ENCODE peak calls at places on chromosomes 4 and X, in ten cellular contexts. V is NCI-H1930; T is smooth muscle cell of the brain vasculature; O is GM04504; D is glutamatergic neuron; E is cardiac muscle cell; I is CD4-positive, alpha-beta memory T cell; W is MV-4-11; S is ureter; H is stimulated activated CD4-positive, alpha-beta T cell treated with anti-CD3 and anti-CD28 coated beads, TNF-alpha, amount 100 ng/mL, for 48 hours. P is an unnamed sample.

GRCh38 chr4:152243890-152244595 is 291.8 kb downstream of the FBXW7 start:
- DNase-seq in V (no peak), O (no peak), W (no peak), D (no peak), I (no peak), E (no peak), S (no peak), H (no peak), T (no peak), P (no peak)

GRCh38 chrX:134365923-134366322 is 94.0 kb upstream of the HPRT1 start:
- DNase-seq in W (peak), D (no peak), S (no peak), O (no peak), E (no peak), I (no peak), V (no peak), T (no peak), H (no peak), P (no peak)

GRCh38 chr4:77742054-77742453 is 77.1 kb downstream of the CNOT6L start:
- DNase-seq in S (no peak), T (no peak), D (no peak), E (no peak), O (no peak), I (no peak), V (no peak), H (no peak), W (no peak), P (no peak)

GRCh38 chr4:10666616-10667015 is 18.0 kb downstream of the CLNK start:
- DNase-seq in T (no peak), H (no peak), V (no peak), O (no peak), W (no peak), S (no peak), I (no peak), E (no peak), D (no peak), P (no peak)

GRCh38 chr4:103996637-103997036 is 276.9 kb upstream of the TACR3 start:
- DNase-seq in V (no peak), O (peak), I (no peak), E (peak), S (peak), T (peak), W (no peak), D (no peak), H (no peak), P (peak)

GRCh38 chr4:102404551-102404969 is 59.3 kb upstream of the SLC39A8 start:
- DNase-seq in E (no peak), S (no peak), W (no peak), V (no peak), D (no peak), I (no peak), T (no peak), O (peak), H (no peak), P (no peak)

GRCh38 chrX:18075603-18076002 is 145.1 kb downstream of the BEND2 start:
- DNase-seq in V (peak), S (no peak), O (no peak), I (no peak), W (no peak), T (no peak), E (no peak), D (peak), H (no peak), P (no peak)

GRCh38 chrX:14801136-14801535 is 71.7 kb downstream of the FANCB start:
- DNase-seq in T (no peak), D (no peak), H (no peak), E (no peak), W (no peak), V (no peak), I (no peak), S (no peak), O (no peak), P (no peak)

GRCh38 chr4:95084584-95084983 is 326.8 kb downstream of the BMPR1B start:
- DNase-seq in H (no peak), O (no peak), I (no peak), W (no peak), S (no peak), T (no peak), D (no peak), V (no peak), E (no peak), P (no peak)

GRCh38 chr4:17265139-17265538 is 246.8 kb downstream of the QDPR start:
- DNase-seq in H (no peak), D (no peak), V (no peak), E (no peak), O (no peak), T (no peak), W (no peak), S (no peak), I (no peak), P (no peak)

GRCh38 chr4:73701116-73701515 is 39.3 kb upstream of the CXCL8 start:
- DNase-seq in D (no peak), I (no peak), O (no peak), S (no peak), V (no peak), H (no peak), E (no peak), T (no peak), W (no peak), P (no peak)

GRCh38 chr4:80614319-80614718 is 278.8 kb downstream of the CFAP299 start:
- DNase-seq in W (no peak), T (no peak), H (no peak), D (peak), V (no peak), S (no peak), E (no peak), O (no peak), I (no peak), P (no peak)

GRCh38 chrX:111100191-111100590 is 4.2 kb downstream of the PAK3 start:
- DNase-seq in H (no peak), I (peak), V (peak), D (peak), W (peak), T (no peak), S (no peak), O (peak), E (peak), P (peak)

GRCh38 chr4:173088144-173088543 is 80.5 kb upstream of the GALNT7 start:
- DNase-seq in D (no peak), E (no peak), W (peak), S (no peak), O (no peak), H (no peak), V (no peak), T (no peak), I (no peak), P (no peak)

GRCh38 chr4:43842594-43842993 is 606.0 kb downstream of the KCTD8 start:
- DNase-seq in D (no peak), O (no peak), V (no peak), E (no peak), H (no peak), W (no peak), T (no peak), I (no peak), S (no peak), P (no peak)

GRCh38 chrX:27863813-27864212 is 56.0 kb downstream of the MAGEB10 start:
- DNase-seq in T (no peak), E (no peak), W (no peak), I (no peak), D (peak), O (no peak), S (no peak), H (no peak), V (no peak), P (no peak)

GRCh38 chrX:86171366-86171765 is 23.1 kb downstream of the DACH2 start:
- DNase-seq in H (no peak), I (no peak), V (no peak), E (peak), W (no peak), S (no peak), D (peak), T (no peak), O (peak), P (no peak)

GRCh38 chr4:8029689-8030088 is 90.0 kb upstream of the AFAP1 start:
- DNase-seq in V (no peak), W (no peak), S (no peak), D (peak), H (no peak), O (no peak), T (no peak), E (no peak), I (no peak), P (no peak)

GRCh38 chrX:135531813-135532212 is 11.4 kb downstream of the INTS6L start:
- DNase-seq in V (no peak), S (no peak), T (no peak), I (no peak), D (no peak), H (no peak), E (no peak), W (no peak), O (no peak), P (no peak)

GRCh38 chr4:83691998-83692397 is 156.1 kb downstream of the GPAT3 start:
- DNase-seq in E (no peak), O (no peak), V (no peak), I (no peak), D (no peak), H (no peak), W (no peak), T (no peak), S (no peak), P (no peak)

GRCh38 chr4:152149734-152150133 is 386.2 kb downstream of the FBXW7 start:
- DNase-seq in D (no peak), S (no peak), T (no peak), W (no peak), E (no peak), V (no peak), I (no peak), H (no peak), O (no peak), P (no peak)

GRCh38 chrX:46551494-46552128 is 6.4 kb upstream of the ZNF674 start:
- DNase-seq in V (no peak), T (no peak), S (no peak), O (no peak), H (no peak), I (no peak), W (no peak), E (no peak), D (no peak), P (peak)

GRCh38 chrX:43880439-43880838 is 1.8 kb downstream of the MAOB start:
- DNase-seq in I (no peak), W (no peak), O (no peak), V (no peak), E (no peak), H (no peak), D (no peak), T (no peak), S (no peak), P (no peak)

GRCh38 chr4:2085496-2085901 is 26.4 kb downstream of the NAT8L start:
- DNase-seq in O (no peak), T (no peak), S (peak), I (no peak), W (no peak), V (no peak), D (no peak), E (no peak), H (no peak), P (no peak)